ENCODE peak calls at places on chromosomes 11 and 22, in ten cellular contexts. L is heart left ventricle; J is HuH-7.5; C is kidney tubule cell; Y is dermis blood vessel endothelial cell; K is CD4-positive, alpha-beta memory T cell; M is head of caudate nucleus; W is ascending aorta; Q is AG10803; E is amniotic epithelial cell. B is an unnamed sample.

GRCh38 chr11:126584028-126584427 is 228.5 kb downstream of the ST3GAL4 start:
- DNase-seq in K (no peak), W (no peak), C (no peak), Q (no peak), E (no peak), L (no peak), J (no peak), Y (no peak), M (no peak), B (no peak)

GRCh38 chr11:96293583-96293982 is 49.4 kb downstream of the MAML2 start:
- DNase-seq in Q (peak), C (no peak), Y (no peak), L (no peak), E (no peak), W (no peak), J (no peak), M (no peak), K (no peak), B (no peak)

GRCh38 chr11:119169272-119169719 is 771 bp downstream of the NLRX1 start:
- DNase-seq in E (peak), K (peak), C (peak), M (peak), L (peak), Q (peak), J (no peak), Y (peak), W (peak), B (no peak)

GRCh38 chr11:100536979-100537378 is 150.1 kb upstream of the ARHGAP42 start:
- DNase-seq in J (no peak), C (no peak), W (no peak), Y (no peak), M (no peak), Q (no peak), L (no peak), E (no peak), K (no peak), B (no peak)

GRCh38 chr22:36644333-36644757 is 59.2 kb downstream of the CACNG2 start:
- DNase-seq in L (no peak), Y (peak), W (no peak), J (peak), K (peak), C (peak), E (peak), Q (peak), M (no peak), B (peak)

GRCh38 chr11:120432056-120433018 is 79.2 kb upstream of the GRIK4 start:
- DNase-seq in L (peak), C (peak), K (no peak), W (peak), E (peak), J (no peak), Q (peak), M (no peak), Y (peak), B (peak)

GRCh38 chr11:17738350-17739207 is 4.0 kb downstream of the KCNC1 start:
- DNase-seq in C (no peak), J (no peak), Q (no peak), W (no peak), K (no peak), M (peak), E (no peak), Y (no peak), L (no peak), B (no peak)

GRCh38 chr11:70454197-70454767 is 56.0 kb downstream of the CTTN start:
- DNase-seq in K (no peak), W (no peak), J (no peak), E (no peak), C (no peak), M (no peak), Q (no peak), L (no peak), Y (no peak), B (peak)

GRCh38 chr11:119795231-119795630 is 66.2 kb upstream of the NECTIN1 start:
- DNase-seq in C (no peak), W (no peak), E (peak), L (no peak), Y (no peak), K (no peak), Q (peak), J (no peak), M (peak), B (no peak)

GRCh38 chr22:27879923-27880322 is 39.1 kb downstream of the PITPNB start:
- DNase-seq in Y (peak), E (peak), L (no peak), K (no peak), Q (peak), J (no peak), W (no peak), C (peak), M (no peak), B (no peak)

GRCh38 chr11:18775492-18776292 is 15.9 kb downstream of the PTPN5 start:
- DNase-seq in L (peak), J (peak), M (peak), Y (peak), K (peak), C (peak), W (no peak), E (peak), Q (peak), B (no peak)

GRCh38 chr22:24054356-24054755 is 43.3 kb downstream of the CABIN1 start:
- DNase-seq in C (no peak), Q (peak), E (no peak), Y (no peak), W (no peak), L (no peak), J (no peak), K (no peak), M (no peak), B (no peak)

GRCh38 chr22:41341990-41342389 is 39.8 kb upstream of the TEF start:
- DNase-seq in Q (no peak), K (no peak), C (peak), Y (no peak), E (peak), J (no peak), M (no peak), L (no peak), W (no peak), B (no peak)

GRCh38 chr11:9535189-9535781 is 38.2 kb upstream of the WEE1 start:
- DNase-seq in C (peak), L (peak), E (peak), Y (peak), Q (peak), K (peak), W (peak), J (peak), M (peak), B (no peak)

GRCh38 chr22:31496735-31497146 is 405 bp downstream of the SFI1 start:
- DNase-seq in W (no peak), L (peak), Q (peak), J (no peak), M (no peak), K (no peak), C (no peak), E (no peak), Y (peak), B (no peak)

B was measured in smooth muscle cell of the brain vasculature.